ENCODE peak calls at places on chromosomes 1 and 21, in five cellular contexts. One of them, this sample, is unnamed.

GRCh38 chr1:100380635-100381034 is 28.3 kb downstream of the CDC14A start:
- DNase-seq in left cardiac atrium: no peak
- DNase-seq in activated CD4-positive, alpha-beta T cell treated with anti-CD3 and anti-CD28 coated beads, Interleukin-2, amount 50 U/mL, for 24 hours: no peak
- DNase-seq in NCI-H2081: no peak
- DNase-seq in SW 1271: no peak
- DNase-seq in this sample: no peak

GRCh38 chr21:34886554-34887385 is 162.3 kb downstream of the RUNX1 start:
- DNase-seq in NCI-H2081: no peak
- DNase-seq in activated CD4-positive, alpha-beta T cell treated with anti-CD3 and anti-CD28 coated beads, Interleukin-2, amount 50 U/mL, for 24 hours: peak; percentile 16
- DNase-seq in SW 1271: peak; percentile 41
- DNase-seq in left cardiac atrium: peak; percentile 39
- DNase-seq in this sample: peak; percentile 35

GRCh38 chr21:29737188-29737587 is 202.6 kb downstream of the GRIK1 start:
- DNase-seq in NCI-H2081: no peak
- DNase-seq in SW 1271: no peak
- DNase-seq in activated CD4-positive, alpha-beta T cell treated with anti-CD3 and anti-CD28 coated beads, Interleukin-2, amount 50 U/mL, for 24 hours: no peak
- DNase-seq in left cardiac atrium: no peak
- DNase-seq in this sample: no peak

GRCh38 chr1:84402060-84402459 is 3.8 kb downstream of the DNASE2B start:
- DNase-seq in NCI-H2081: peak; percentile 18
- DNase-seq in left cardiac atrium: no peak
- DNase-seq in SW 1271: no peak
- DNase-seq in activated CD4-positive, alpha-beta T cell treated with anti-CD3 and anti-CD28 coated beads, Interleukin-2, amount 50 U/mL, for 24 hours: no peak
- DNase-seq in this sample: no peak

GRCh38 chr1:219266524-219266923 is 92.8 kb downstream of the LYPLAL1 start:
- DNase-seq in NCI-H2081: no peak
- DNase-seq in SW 1271: no peak
- DNase-seq in left cardiac atrium: no peak
- DNase-seq in activated CD4-positive, alpha-beta T cell treated with anti-CD3 and anti-CD28 coated beads, Interleukin-2, amount 50 U/mL, for 24 hours: no peak
- DNase-seq in this sample: no peak

GRCh38 chr1:11053758-11054137 is 6.1 kb downstream of the SRM start:
- DNase-seq in left cardiac atrium: no peak
- DNase-seq in activated CD4-positive, alpha-beta T cell treated with anti-CD3 and anti-CD28 coated beads, Interleukin-2, amount 50 U/mL, for 24 hours: no peak
- DNase-seq in SW 1271: no peak
- DNase-seq in NCI-H2081: no peak
- DNase-seq in this sample: peak; percentile 28

GRCh38 chr1:217780993-217781392 is 149.8 kb downstream of the SPATA17 start:
- DNase-seq in NCI-H2081: peak; percentile 31
- DNase-seq in left cardiac atrium: no peak
- DNase-seq in SW 1271: no peak
- DNase-seq in activated CD4-positive, alpha-beta T cell treated with anti-CD3 and anti-CD28 coated beads, Interleukin-2, amount 50 U/mL, for 24 hours: no peak
- DNase-seq in this sample: no peak

GRCh38 chr1:195663549-195664280 is 944.5 kb downstream of the KCNT2 start:
- DNase-seq in NCI-H2081: no peak
- DNase-seq in SW 1271: peak; percentile 12
- DNase-seq in activated CD4-positive, alpha-beta T cell treated with anti-CD3 and anti-CD28 coated beads, Interleukin-2, amount 50 U/mL, for 24 hours: no peak
- DNase-seq in left cardiac atrium: no peak
- DNase-seq in this sample: no peak

GRCh38 chr1:113809651-113810602 is 2.3 kb downstream of the RSBN1 start:
- DNase-seq in left cardiac atrium: no peak
- DNase-seq in SW 1271: no peak
- DNase-seq in activated CD4-positive, alpha-beta T cell treated with anti-CD3 and anti-CD28 coated beads, Interleukin-2, amount 50 U/mL, for 24 hours: no peak
- DNase-seq in NCI-H2081: no peak
- DNase-seq in this sample: no peak

GRCh38 chr1:56576880-56577858 is 2.2 kb downstream of the PLPP3 start:
- DNase-seq in SW 1271: peak; percentile 22
- DNase-seq in left cardiac atrium: no peak
- DNase-seq in activated CD4-positive, alpha-beta T cell treated with anti-CD3 and anti-CD28 coated beads, Interleukin-2, amount 50 U/mL, for 24 hours: no peak
- DNase-seq in NCI-H2081: peak; percentile 7
- DNase-seq in this sample: no peak

GRCh38 chr1:245880754-245881403 is 626.2 kb downstream of the SMYD3 start:
- DNase-seq in SW 1271: no peak
- DNase-seq in left cardiac atrium: no peak
- DNase-seq in activated CD4-positive, alpha-beta T cell treated with anti-CD3 and anti-CD28 coated beads, Interleukin-2, amount 50 U/mL, for 24 hours: no peak
- DNase-seq in NCI-H2081: no peak
- DNase-seq in this sample: no peak

GRCh38 chr1:8397511-8397910 is 79.6 kb downstream of the SLC45A1 start:
- DNase-seq in NCI-H2081: no peak
- DNase-seq in SW 1271: peak; percentile 35
- DNase-seq in left cardiac atrium: no peak
- DNase-seq in activated CD4-positive, alpha-beta T cell treated with anti-CD3 and anti-CD28 coated beads, Interleukin-2, amount 50 U/mL, for 24 hours: no peak
- DNase-seq in this sample: no peak

This sample was measured in psoas muscle.